ENCODE peak calls at places on chromosome X, in seven cellular contexts. V is cardiac muscle cell, J is aorta, Y is psoas muscle, Q is brain microvascular endothelial cell, W is left ventricle myocardium inferior, B is heart right ventricle. H is an unnamed sample.

GRCh38 chrX:262391-262909 is 18.7 kb upstream of the PLCXD1 start:
- DNase-seq in Y (no peak), J (peak), Q (no peak), W (no peak), V (no peak), B (no peak), H (peak)

GRCh38 chrX:135931644-135932487 is 38.4 kb downstream of the SAGE1 start:
- DNase-seq in W (peak), Q (peak), V (peak), J (no peak), Y (peak), B (peak), H (peak)

GRCh38 chrX:156003486-156004185 is 6.1 kb downstream of the IL9R start:
- DNase-seq in J (no peak), B (no peak), Y (no peak), W (no peak), Q (no peak), V (no peak), H (no peak)

GRCh38 chrX:115147220-115147619 is 42.0 kb upstream of the RBMXL3 start:
- DNase-seq in Y (no peak), W (no peak), V (peak), B (no peak), Q (no peak), J (no peak), H (no peak)

GRCh38 chrX:9980927-9981326 is 13.8 kb downstream of the CLDN34 start:
- DNase-seq in J (no peak), Q (no peak), W (no peak), Y (no peak), B (no peak), V (no peak), H (no peak)

GRCh38 chrX:136941396-136942337 is 61.1 kb upstream of the RBMX start:
- DNase-seq in Q (no peak), Y (no peak), V (no peak), W (no peak), B (no peak), J (no peak), H (no peak)

GRCh38 chrX:19728083-19728648 is 159.2 kb downstream of the SH3KBP1 start:
- DNase-seq in Q (no peak), J (no peak), V (no peak), W (no peak), B (no peak), Y (no peak), H (no peak)

GRCh38 chrX:103666202-103667107 is 20.0 kb downstream of the MORF4L2 start:
- DNase-seq in J (no peak), W (no peak), B (no peak), Y (no peak), V (no peak), Q (no peak), H (no peak)

GRCh38 chrX:132364313-132364712 is 124.5 kb downstream of the MBNL3 start:
- DNase-seq in Y (no peak), Q (no peak), J (no peak), W (no peak), V (no peak), B (no peak), H (no peak)

GRCh38 chrX:68175569-68175968 is 257.7 kb downstream of the OPHN1 start:
- DNase-seq in V (peak), Q (peak), Y (no peak), B (no peak), W (no peak), J (no peak), H (no peak)

GRCh38 chrX:154373340-154374306 is 811 bp downstream of the FLNA start:
- DNase-seq in V (peak), Q (peak), B (peak), Y (no peak), J (no peak), W (peak), H (peak)

GRCh38 chrX:13658602-13659001 is 5.7 kb downstream of the TCEANC start:
- DNase-seq in Q (peak), V (peak), W (no peak), Y (no peak), J (no peak), B (no peak), H (no peak)
- H3K27ac ChIP-seq in Q (peak), V (no peak), W (peak), Y (no peak), J (no peak), B (peak), H (no peak)

DNA sequence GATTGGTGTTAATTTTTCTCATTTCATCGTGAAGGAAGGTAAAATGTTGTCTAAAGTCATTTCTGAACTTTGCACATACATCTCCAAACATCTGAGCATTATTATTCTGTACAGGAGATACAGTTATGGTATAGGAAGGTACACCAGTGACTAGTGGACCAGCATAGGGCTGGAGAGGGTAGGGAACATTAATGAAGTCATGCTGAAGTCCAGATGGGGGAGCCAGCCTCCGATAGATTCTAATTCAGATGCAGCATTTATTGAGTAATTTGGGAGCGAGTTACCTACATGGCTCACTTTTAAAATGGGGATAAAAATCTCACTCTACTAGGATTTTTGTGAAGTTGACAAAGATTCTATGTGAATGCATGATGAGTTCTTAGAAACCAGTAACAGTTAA is 34.9 kb downstream of the AMELX start:
- DNase-seq in Y (no peak), W (no peak), V (no peak), J (no peak), Q (no peak), B (no peak), H (no peak)
- H3K27ac ChIP-seq in Y (no peak), W (no peak), V (no peak), J (no peak), Q (no peak), B (no peak), H (no peak)

GRCh38 chrX:1393871-1394615 is 2.1 kb upstream of the SLC25A6 start:
- DNase-seq in V (no peak), Y (peak), J (peak), B (peak), W (no peak), Q (no peak), H (no peak)
- H3K27ac ChIP-seq in V (no peak), Y (peak), J (no peak), B (peak), W (peak), Q (no peak), H (peak)

GRCh38 chrX:2462780-2463179 is 38.0 kb downstream of the DHRSX start:
- DNase-seq in J (no peak), B (no peak), Y (no peak), W (no peak), Q (no peak), V (peak), H (no peak)
- H3K27ac ChIP-seq in J (no peak), B (no peak), Y (no peak), W (no peak), Q (no peak), V (no peak), H (no peak)

GRCh38 chrX:129523076-129524055 is at the start of gene SMARCA1:
- DNase-seq in Q (peak), Y (peak), B (peak), W (peak), V (peak), J (peak), H (peak)
- H3K27ac ChIP-seq in Q (peak), Y (peak), B (peak), W (peak), V (peak), J (peak), H (peak)

DNA sequence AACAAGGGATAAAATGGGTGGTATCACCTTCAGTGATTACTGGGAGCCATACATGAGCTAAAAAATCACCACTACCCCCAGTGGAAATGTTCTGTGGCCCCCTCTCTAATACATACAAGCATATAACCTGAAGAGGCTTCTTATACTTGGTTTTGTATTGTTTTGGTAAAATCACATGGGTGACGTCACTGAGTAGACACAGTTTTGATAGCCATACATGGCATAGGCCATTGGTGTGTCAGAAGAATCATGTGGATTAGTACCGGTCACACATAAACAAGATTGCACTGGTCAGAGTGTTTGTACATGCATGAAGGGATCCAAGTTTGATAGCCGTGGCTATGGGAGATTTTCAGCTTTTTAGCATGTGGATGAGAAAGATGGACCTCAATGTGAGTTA is 131.9 kb upstream of the RADX start:
- DNase-seq in W (no peak), V (no peak), Q (no peak), Y (no peak), J (no peak), B (no peak), H (no peak)
- H3K27ac ChIP-seq in W (no peak), V (no peak), Q (no peak), Y (no peak), J (no peak), B (no peak), H (no peak)

GRCh38 chrX:152899874-152900719 is 2.2 kb downstream of the ZNF185 start:
- DNase-seq in Y (no peak), B (no peak), W (no peak), V (no peak), Q (no peak), J (no peak), H (no peak)

GRCh38 chrX:152902502-152902820 is 4.6 kb downstream of the ZNF185 start:
- DNase-seq in J (peak), Q (no peak), W (no peak), V (no peak), Y (no peak), B (no peak), H (no peak)

GRCh38 chrX:152903589-152903988 is 5.7 kb downstream of the ZNF185 start:
- DNase-seq in Y (no peak), W (no peak), Q (no peak), B (no peak), V (no peak), J (peak), H (no peak)

GRCh38 chrX:152900937-152901445 is 3.1 kb downstream of the ZNF185 start:
- DNase-seq in V (no peak), J (no peak), B (no peak), Q (no peak), Y (no peak), W (no peak), H (no peak)

GRCh38 chrX:152901816-152902501 is 4.1 kb downstream of the ZNF185 start:
- DNase-seq in V (no peak), Q (no peak), J (peak), B (no peak), Y (no peak), W (no peak), H (no peak)
- H3K27ac ChIP-seq in V (no peak), Q (no peak), J (peak), B (no peak), Y (no peak), W (no peak), H (no peak)

H was measured in WERI-Rb-1.